ENCODE peak calls at places on chromosomes 13 and 19, in ten cellular contexts. H, L, G, J, O, B, E, Z, I and X are unnamed samples.

GRCh38 chr13:34502621-34503020 is 439.4 kb upstream of the NBEA start:
- DNase-seq in E (no peak), Z (no peak), J (no peak), L (no peak), I (no peak), H (no peak), B (no peak), G (no peak), O (no peak), X (no peak)

GRCh38 chr19:46495789-46496099 is at the start of gene PNMA8B:
- DNase-seq in H (no peak), Z (no peak), G (peak; percentile 17), O (no peak), B (peak; percentile 32), E (peak; percentile 95), L (peak; percentile 26), I (no peak), J (peak; percentile 91), X (no peak)

GRCh38 chr13:66210677-66211076 is 1019.5 kb downstream of the PCDH9 start:
- DNase-seq in B (peak; percentile 69), G (no peak), H (peak; percentile 77), Z (no peak), O (peak; percentile 80), E (no peak), I (peak; percentile 85), L (no peak), J (no peak), X (no peak)

GRCh38 chr19:16631465-16631864 is 3.5 kb upstream of the MED26 start:
- DNase-seq in Z (no peak), H (no peak), E (no peak), I (no peak), L (no peak), G (no peak), O (no peak), J (no peak), B (no peak), X (no peak)

GRCh38 chr13:106187501-106187900 is 348.0 kb downstream of the EFNB2 start:
- DNase-seq in G (no peak), E (no peak), H (peak; percentile 47), B (no peak), J (no peak), I (peak; percentile 80), Z (no peak), L (no peak), O (no peak), X (no peak)

GRCh38 chr19:35352448-35353304 is 5.0 kb downstream of the FFAR1 start:
- DNase-seq in G (peak; percentile 46), L (peak; percentile 74), Z (peak; percentile 58), J (peak; percentile 71), E (peak; percentile 86), H (peak; percentile 79), I (peak; percentile 70), B (peak; percentile 69), O (peak; percentile 66), X (no peak)

GRCh38 chr13:49472186-49472585 is 23.6 kb upstream of the PHF11 start:
- DNase-seq in O (no peak), I (peak; percentile 33), Z (no peak), E (no peak), B (no peak), H (no peak), G (no peak), J (no peak), L (no peak), X (no peak)

GRCh38 chr13:44155422-44156293 is 218.0 kb upstream of the SERP2 start:
- DNase-seq in O (peak; percentile 9), Z (no peak), H (no peak), L (peak; percentile 79), G (no peak), E (peak; percentile 59), J (no peak), I (peak; percentile 51), B (peak; percentile 54), X (no peak)

GRCh38 chr13:113741101-113741731 is 17.8 kb upstream of the TMEM255B start:
- DNase-seq in H (no peak), J (no peak), E (no peak), G (no peak), Z (no peak), B (no peak), I (no peak), L (no peak), O (no peak), X (no peak)

GRCh38 chr13:84802073-84802472 is 919.8 kb upstream of the SLITRK1 start:
- DNase-seq in E (no peak), H (no peak), G (no peak), B (no peak), I (no peak), L (no peak), J (no peak), O (no peak), Z (no peak), X (no peak)

GRCh38 chr19:15123900-15124299 is 16.7 kb downstream of the SYDE1 start:
- DNase-seq in E (no peak), L (peak; percentile 38), J (no peak), Z (no peak), G (no peak), O (no peak), B (peak; percentile 29), H (no peak), I (no peak), X (no peak)

GRCh38 chr13:19860884-19861655 is 2.4 kb downstream of the ZMYM5 start:
- DNase-seq in J (no peak), G (no peak), Z (no peak), L (no peak), B (peak; percentile 66), E (peak; percentile 62), H (peak; percentile 74), O (peak; percentile 43), I (peak; percentile 66), X (no peak)

GRCh38 chr19:30319411-30319810 is 52.8 kb upstream of the ZNF536 start:
- DNase-seq in L (no peak), J (no peak), B (no peak), E (no peak), O (no peak), G (no peak), H (no peak), Z (no peak), I (no peak), X (no peak)

GRCh38 chr13:53090507-53090906 is 61.9 kb downstream of the OLFM4 start:
- DNase-seq in Z (no peak), B (no peak), H (no peak), L (no peak), I (no peak), J (no peak), E (no peak), O (no peak), G (no peak), X (no peak)

GRCh38 chr19:10149427-10149826 is 29.7 kb upstream of the EIF3G start:
- DNase-seq in G (no peak), O (no peak), L (no peak), I (no peak), Z (no peak), J (no peak), H (no peak), E (no peak), B (no peak), X (no peak)

GRCh38 chr13:85108356-85108755 is 690.9 kb downstream of the SLITRK6 start:
- DNase-seq in H (no peak), J (no peak), I (no peak), Z (no peak), L (no peak), E (no peak), O (no peak), B (no peak), G (no peak), X (no peak)

GRCh38 chr13:20182231-20182846 is 10.4 kb downstream of the GJB2 start:
- DNase-seq in O (peak; percentile 68), Z (peak; percentile 22), B (peak; percentile 72), H (peak; percentile 52), J (no peak), G (no peak), E (peak; percentile 80), L (no peak), I (peak; percentile 80), X (no peak)

GRCh38 chr19:41369769-41370168 is 5.8 kb upstream of the B9D2 start:
- DNase-seq in I (no peak), Z (no peak), G (no peak), B (no peak), J (no peak), H (no peak), O (no peak), L (no peak), E (no peak), X (no peak)

GRCh38 chr13:21458457-21458815 is 667 bp downstream of the ZDHHC20 start:
- DNase-seq in L (peak; percentile 76), H (peak; percentile 17), J (no peak), E (peak; percentile 87), O (peak; percentile 25), G (no peak), I (no peak), B (no peak), Z (peak; percentile 19), X (no peak)

GRCh38 chr19:2650515-2650914 is 52.0 kb downstream of the GNG7 start:
- DNase-seq in G (no peak), B (no peak), E (no peak), Z (no peak), I (no peak), O (no peak), L (no peak), H (no peak), J (no peak), X (no peak)

GRCh38 chr19:17052439-17052838 is 22.8 kb downstream of the HAUS8 start:
- DNase-seq in H (peak; percentile 41), L (peak; percentile 66), O (peak; percentile 55), B (peak; percentile 54), E (peak; percentile 70), J (no peak), I (peak; percentile 60), G (no peak), Z (no peak), X (no peak)

GRCh38 chr13:38519229-38519910 is 167.5 kb upstream of the FREM2 start:
- DNase-seq in E (peak; percentile 55), Z (no peak), L (no peak), B (no peak), I (no peak), G (no peak), J (no peak), O (no peak), H (no peak), X (no peak)

GRCh38 chr19:28009696-28010095 is 1203.3 kb downstream of the UQCRFS1 start:
- DNase-seq in L (no peak), B (peak; percentile 37), Z (no peak), H (peak; percentile 10), G (no peak), E (no peak), O (no peak), I (no peak), J (no peak), X (no peak)

GRCh38 chr19:50896591-50897190 is 14.5 kb downstream of the KLK4 start:
- DNase-seq in H (peak; percentile 81), E (no peak), I (peak; percentile 85), L (no peak), Z (no peak), G (no peak), O (no peak), J (no peak), B (peak; percentile 24), X (no peak)